ENCODE peak calls at places on chromosome 7, in seven cellular contexts. K, A, U, N, O, L and M are unnamed samples.

GRCh38 chr7:28986723-28987122 is 28.6 kb upstream of the TRIL start:
- DNase-seq in O (no peak), L (peak; percentile 29), A (no peak), U (no peak), K (peak; percentile 82), N (no peak), M (no peak)

GRCh38 chr7:70694357-70694908 is 437.5 kb upstream of the GALNT17 start:
- DNase-seq in U (peak; percentile 13), K (peak; percentile 54), N (peak; percentile 43), A (no peak), O (peak; percentile 91), L (peak; percentile 44), M (no peak)

GRCh38 chr7:105189859-105190492 is 176.0 kb downstream of the KMT2E start:
- DNase-seq in A (no peak), U (no peak), O (no peak), K (peak; percentile 14), L (no peak), N (no peak), M (no peak)

GRCh38 chr7:124155400-124156022 is 122.6 kb upstream of the TMEM229A start:
- DNase-seq in L (no peak), N (no peak), K (peak; percentile 3), O (peak; percentile 36), A (no peak), U (no peak), M (no peak)

GRCh38 chr7:1096156-1097119 is 8.5 kb downstream of the GPER1 start:
- DNase-seq in O (no peak), N (no peak), K (peak; percentile 29), U (no peak), L (no peak), A (no peak), M (no peak)

GRCh38 chr7:14457567-14458453 is 444.7 kb downstream of the DGKB start:
- DNase-seq in K (peak; percentile 72), N (peak; percentile 69), U (peak; percentile 47), A (peak; percentile 60), L (peak; percentile 80), O (peak; percentile 94), M (peak; percentile 6)

GRCh38 chr7:101507791-101508252 is 121.3 kb downstream of the MYL10 start:
- DNase-seq in K (peak; percentile 26), L (peak; percentile 35), A (peak; percentile 86), O (peak; percentile 92), N (peak; percentile 48), U (no peak), M (no peak)

GRCh38 chr7:44990520-44991023 is 9.4 kb upstream of the CCM2 start:
- DNase-seq in O (no peak), L (peak; percentile 42), K (peak; percentile 91), A (no peak), N (no peak), U (no peak), M (no peak)

GRCh38 chr7:103065666-103066065 is 8.9 kb downstream of the FBXL13 start:
- DNase-seq in A (no peak), K (peak; percentile 13), O (peak; percentile 66), L (peak; percentile 20), N (peak; percentile 38), U (peak; percentile 14), M (no peak)

GRCh38 chr7:26690135-26690534 is 174.3 kb downstream of the SKAP2 start:
- DNase-seq in O (no peak), N (no peak), K (peak; percentile 6), A (no peak), U (no peak), L (no peak), M (no peak)

DNA sequence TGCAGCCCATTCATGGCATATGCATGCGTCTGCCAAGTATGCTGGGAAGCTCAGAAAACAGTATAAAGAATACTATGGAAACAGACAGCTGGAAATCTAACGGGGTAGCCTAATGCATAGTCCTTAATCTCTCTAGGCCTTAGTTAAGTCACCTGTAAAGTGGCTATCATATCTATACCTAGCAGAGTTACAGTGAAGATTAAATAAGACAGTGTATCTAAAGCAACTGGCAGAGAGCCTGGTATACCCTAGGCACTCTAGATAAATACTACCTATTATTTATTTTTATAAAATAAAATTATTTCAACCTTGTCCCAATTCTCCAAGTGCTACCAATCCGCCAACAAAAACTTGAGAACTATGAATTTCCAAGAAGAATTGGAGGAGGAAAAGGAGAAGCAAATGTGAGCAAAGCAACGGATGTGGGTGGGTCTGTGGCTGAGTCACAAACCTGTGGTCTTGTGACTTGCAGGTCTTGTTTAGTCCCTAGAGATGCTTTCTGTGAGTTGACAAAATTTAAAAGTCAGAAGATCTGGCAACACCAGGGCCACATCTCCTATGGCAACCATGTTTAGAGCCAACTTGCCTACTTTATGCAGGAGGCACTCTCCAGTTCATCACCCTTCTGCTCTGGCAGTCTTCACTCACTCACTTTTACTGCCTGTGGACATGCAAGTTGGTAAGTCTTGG is 182.9 kb downstream of the RAPGEF5 start:
- DNase-seq in L (no peak), K (no peak), U (no peak), A (no peak), O (no peak), N (no peak), M (no peak)
- H3K9me3 ChIP-seq in L (no peaks in the 10 kb centered on the region), K (no peaks in the 10 kb centered on the region), U (no peaks in the 10 kb centered on the region), A (no peaks in the 10 kb centered on the region), O (no peaks in the 10 kb centered on the region), N (no peaks in the 10 kb centered on the region), M (no peaks in the 10 kb centered on the region)

DNA sequence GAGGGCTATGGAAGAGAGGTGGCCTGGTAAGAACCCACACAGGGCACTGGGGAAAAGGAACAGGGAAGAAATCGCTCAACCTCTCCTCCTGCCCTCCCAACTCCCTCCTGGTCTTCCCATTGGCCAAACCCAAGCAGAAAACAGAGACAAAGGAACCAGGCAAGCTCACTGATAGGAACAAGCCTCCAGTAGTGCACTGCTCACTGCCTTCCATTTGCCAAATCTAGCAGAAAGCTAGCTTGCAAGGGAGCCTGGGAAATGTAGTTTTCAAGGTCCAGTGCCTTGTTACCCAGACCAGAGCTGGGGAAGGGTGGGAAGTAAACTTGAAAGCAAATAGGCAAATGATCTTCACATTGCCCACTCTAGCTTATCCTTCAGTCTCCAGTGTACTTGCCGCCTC is 556.1 kb upstream of the AUTS2 start:
- DNase-seq in A (no peak), U (no peak), K (no peak), O (no peak), L (no peak), N (no peak), M (no peak)
- H3K9me3 ChIP-seq in A (peaks cover 11% of the 10 kb centered on the region), U (no peaks in the 10 kb centered on the region), K (no peaks in the 10 kb centered on the region), O (no peaks in the 10 kb centered on the region), L (no peaks in the 10 kb centered on the region), N (no peaks in the 10 kb centered on the region), M (peaks cover 5% of the 10 kb centered on the region)

GRCh38 chr7:112370436-112370835 is 79.8 kb upstream of the IFRD1 start:
- DNase-seq in O (no peak), K (no peak), U (no peak), L (peak; percentile 47), N (no peak), A (no peak), M (no peak)
- H3K9me3 ChIP-seq in O (no peaks in the 10 kb centered on the region), K (no peaks in the 10 kb centered on the region), U (no peaks in the 10 kb centered on the region), L (no peaks in the 10 kb centered on the region), N (no peaks in the 10 kb centered on the region), A (no peaks in the 10 kb centered on the region), M (no peaks in the 10 kb centered on the region)

GRCh38 chr7:87356448-87356847 is 11.0 kb downstream of the CROT start:
- DNase-seq in O (no peak), U (no peak), N (no peak), K (no peak), L (no peak), A (no peak), M (no peak)
- H3K9me3 ChIP-seq in O (peaks cover 34% of the 10 kb centered on the region), U (no peaks in the 10 kb centered on the region), N (no peaks in the 10 kb centered on the region), K (no peaks in the 10 kb centered on the region), L (peaks cover 3% of the 10 kb centered on the region), A (peaks cover 3% of the 10 kb centered on the region), M (no peaks in the 10 kb centered on the region)

GRCh38 chr7:158263110-158263963 is 324.3 kb downstream of the PTPRN2 start:
- DNase-seq in L (no peak), N (no peak), O (no peak), A (no peak), K (no peak), U (no peak), M (no peak)

GRCh38 chr7:158260567-158261361 is 326.9 kb downstream of the PTPRN2 start:
- DNase-seq in L (no peak), U (no peak), N (no peak), O (no peak), K (no peak), A (no peak), M (no peak)

GRCh38 chr7:158262284-158263109 is 325.1 kb downstream of the PTPRN2 start:
- DNase-seq in U (no peak), O (no peak), A (no peak), K (no peak), N (no peak), L (no peak), M (no peak)

GRCh38 chr7:158259671-158260423 is 327.8 kb downstream of the PTPRN2 start:
- DNase-seq in O (no peak), L (no peak), K (no peak), U (no peak), A (no peak), N (no peak), M (no peak)

GRCh38 chr7:158261362-158262235 is 326.0 kb downstream of the PTPRN2 start:
- DNase-seq in O (no peak), A (no peak), N (no peak), K (no peak), L (no peak), U (no peak), M (no peak)
- H3K9me3 ChIP-seq in O (no peaks in the 10 kb centered on the region), A (peaks cover 47% of the 10 kb centered on the region), N (no peaks in the 10 kb centered on the region), K (peaks cover 15% of the 10 kb centered on the region), L (no peaks in the 10 kb centered on the region), U (no peaks in the 10 kb centered on the region), M (no peaks in the 10 kb centered on the region)

DNA sequence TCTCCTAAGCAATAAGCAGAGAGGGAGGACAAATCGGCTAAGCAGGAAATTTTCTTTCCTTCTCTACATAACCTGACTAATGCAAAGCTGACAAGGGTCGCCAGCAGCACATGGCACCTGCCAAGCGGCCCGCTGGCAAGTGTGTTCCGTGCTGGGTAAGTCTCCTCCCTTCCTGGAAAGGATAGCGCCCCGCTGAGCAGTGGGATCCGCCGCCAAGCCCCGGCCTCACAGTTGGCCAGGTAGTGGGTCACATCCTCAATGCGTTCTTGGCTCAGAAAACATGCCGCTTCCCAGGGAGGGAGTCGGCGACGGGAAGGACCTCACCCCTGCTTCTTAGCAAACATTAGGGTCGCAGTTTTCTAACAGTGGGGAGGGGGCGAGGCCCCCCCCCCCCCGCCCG is 488.9 kb upstream of the NUPR2 start:
- DNase-seq in A (no peak), K (no peak), U (no peak), N (no peak), L (no peak), O (no peak), M (no peak)
- H3K9me3 ChIP-seq in A (peaks cover 12% of the 10 kb centered on the region), K (no peaks in the 10 kb centered on the region), U (no peaks in the 10 kb centered on the region), N (no peaks in the 10 kb centered on the region), L (no peaks in the 10 kb centered on the region), O (peaks cover 38% of the 10 kb centered on the region), M (no peaks in the 10 kb centered on the region)